ENCODE peak calls at places on chromosomes 7 and 10, in eight cellular contexts. U, K, W, G, P, S, B and H are unnamed samples.

GRCh38 chr7:147523056-147523455 is 1067.5 kb upstream of the C7orf33 start:
- DNase-seq in U (no peak), K (no peak), W (no peak), G (no peak), P (no peak), S (no peak), B (no peak), H (no peak)

GRCh38 chr7:55574062-55574717 is 1.9 kb upstream of the VOPP1 start:
- DNase-seq in U (no peak), K (no peak), W (no peak), G (no peak), P (peak; percentile 74), S (no peak), B (no peak), H (no peak)

GRCh38 chr7:33841658-33842057 is 63.7 kb upstream of the BMPER start:
- DNase-seq in U (no peak), K (no peak), W (no peak), G (no peak), P (peak; percentile 5), S (peak; percentile 20), B (no peak), H (no peak)

GRCh38 chr7:129423700-129424410 is 10.4 kb upstream of the STRIP2 start:
- DNase-seq in U (no peak), K (no peak), W (no peak), G (no peak), P (peak; percentile 38), S (no peak), B (no peak), H (no peak)

GRCh38 chr7:56686276-56686859 is 445.9 kb downstream of the ZNF479 start:
- DNase-seq in U (no peak), K (no peak), W (no peak), G (no peak), P (no peak), S (no peak), B (no peak), H (no peak)

GRCh38 chr10:48776528-48776927 is 91.9 kb downstream of the WDFY4 start:
- DNase-seq in U (no peak), K (no peak), W (no peak), G (no peak), P (no peak), S (no peak), B (peak; percentile 55), H (no peak)

GRCh38 chr7:11328309-11328708 is 354.6 kb downstream of the PHF14 start:
- DNase-seq in U (no peak), K (no peak), W (no peak), G (peak; percentile 20), P (no peak), S (no peak), B (no peak), H (no peak)

GRCh38 chr10:128063736-128064614 is 62.2 kb downstream of the MKI67 start:
- DNase-seq in U (no peak), K (no peak), W (peak; percentile 55), G (peak; percentile 30), P (no peak), S (no peak), B (no peak), H (peak; percentile 47)

GRCh38 chr7:129801882-129802281 is 150.9 kb downstream of the UBE2H start:
- DNase-seq in U (no peak), K (no peak), W (no peak), G (peak; percentile 76), P (no peak), S (no peak), B (no peak), H (no peak)

GRCh38 chr7:43815373-43815772 is 53.9 kb downstream of the MRPS24 start:
- DNase-seq in U (no peak), K (no peak), W (no peak), G (no peak), P (no peak), S (no peak), B (no peak), H (no peak)

GRCh38 chr7:28520074-28521015 is 108.0 kb downstream of the CREB5 start:
- DNase-seq in U (no peak), K (no peak), W (no peak), G (no peak), P (no peak), S (no peak), B (no peak), H (peak; percentile 54)

GRCh38 chr7:64793106-64793755 is 997 bp upstream of the ZNF138 start:
- DNase-seq in U (no peak), K (no peak), W (no peak), G (no peak), P (no peak), S (no peak), B (no peak), H (no peak)

GRCh38 chr7:35329026-35329425 is 75.1 kb upstream of the TBX20 start:
- DNase-seq in U (no peak), K (no peak), W (no peak), G (no peak), P (no peak), S (no peak), B (no peak), H (no peak)

GRCh38 chr10:116274141-116274861 is 1.3 kb upstream of the GFRA1 start:
- DNase-seq in U (no peak), K (no peak), W (peak; percentile 67), G (peak; percentile 56), P (no peak), S (no peak), B (peak; percentile 77), H (no peak)

GRCh38 chr10:24706479-24707118 is 17.1 kb downstream of the ARHGAP21 start:
- DNase-seq in U (peak; percentile 27), K (no peak), W (no peak), G (no peak), P (peak; percentile 76), S (no peak), B (no peak), H (no peak)

GRCh38 chr10:47024399-47025252 is 113.4 kb downstream of the PTPN20 start:
- DNase-seq in U (peak; percentile 66), K (peak; percentile 69), W (peak; percentile 64), G (peak; percentile 82), P (peak; percentile 45), S (no peak), B (no peak), H (peak; percentile 39)

GRCh38 chr10:66467042-66467441 is 458.8 kb upstream of the LRRTM3 start:
- DNase-seq in U (no peak), K (no peak), W (no peak), G (no peak), P (no peak), S (no peak), B (no peak), H (no peak)

GRCh38 chr10:13173619-13174018 is 12.3 kb downstream of the MCM10 start:
- DNase-seq in U (no peak), K (no peak), W (no peak), G (no peak), P (no peak), S (no peak), B (no peak), H (no peak)
- H3K36me3 ChIP-seq in U (no peaks in the 10 kb centered on the region), K (no peaks in the 10 kb centered on the region), W (no peaks in the 10 kb centered on the region), G (peaks cover 58% of the 10 kb centered on the region), P (peaks cover 2% of the 10 kb centered on the region), S (peaks cover 19% of the 10 kb centered on the region), B (no peaks in the 10 kb centered on the region), H (no peaks in the 10 kb centered on the region)

GRCh38 chr7:112080974-112081373 is 125.2 kb downstream of the DOCK4 start:
- DNase-seq in U (no peak), K (no peak), W (no peak), G (peak; percentile 42), P (peak; percentile 48), S (no peak), B (no peak), H (no peak)

GRCh38 chr7:112079122-112079521 is 127.1 kb downstream of the DOCK4 start:
- DNase-seq in U (no peak), K (no peak), W (no peak), G (no peak), P (no peak), S (no peak), B (no peak), H (no peak)

GRCh38 chr7:112079671-112080070 is 126.5 kb downstream of the DOCK4 start:
- DNase-seq in U (no peak), K (no peak), W (no peak), G (no peak), P (no peak), S (no peak), B (no peak), H (no peak)

GRCh38 chr7:112081778-112082177 is 124.4 kb downstream of the DOCK4 start:
- DNase-seq in U (no peak), K (no peak), W (no peak), G (no peak), P (no peak), S (no peak), B (no peak), H (no peak)

DNA sequence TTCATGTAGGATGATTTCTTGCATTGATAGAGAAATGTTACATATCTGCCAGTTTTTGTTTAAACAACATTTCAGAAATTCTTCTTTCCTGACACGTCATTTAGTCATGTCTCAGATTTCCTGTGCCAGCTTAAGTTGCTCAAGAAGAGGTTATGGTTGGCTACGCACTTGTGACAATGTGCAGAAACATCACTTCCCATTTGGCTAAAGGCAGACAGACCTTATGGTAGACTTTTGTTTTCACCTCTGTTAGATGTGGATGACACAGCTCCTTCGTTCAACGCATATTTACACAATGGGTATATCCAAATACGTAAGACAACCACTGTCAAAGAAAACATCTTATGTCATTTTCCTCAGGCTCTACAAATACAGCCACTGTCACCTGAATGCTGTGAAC is 125.8 kb downstream of the DOCK4 start:
- DNase-seq in U (no peak), K (no peak), W (no peak), G (no peak), P (peak; percentile 85), S (no peak), B (no peak), H (no peak)
- H3K4me3 ChIP-seq in U (no peak overlapping the region), K (no peak overlapping the region), W (no peak overlapping the region), G (no peak overlapping the region), P (no peak overlapping the region), S (no peak overlapping the region), B (no peak overlapping the region), H (no peak overlapping the region)

GRCh38 chr7:120404042-120404441 is 131.1 kb downstream of the KCND2 start:
- DNase-seq in U (no peak), K (no peak), W (no peak), G (no peak), P (no peak), S (no peak), B (no peak), H (no peak)
- TF ChIP-seq POLR2AphosphoS5 in U (no peak), K (no peak), W (no peak), G (no peak), P (no peak), S (no peak), B (no peak), H (no peak)

GRCh38 chr10:130339091-130339490 is 202.9 kb downstream of the GLRX3 start:
- DNase-seq in U (no peak), K (no peak), W (no peak), G (no peak), P (no peak), S (no peak), B (no peak), H (no peak)

GRCh38 chr10:130337305-130337640 is 201.1 kb downstream of the GLRX3 start:
- DNase-seq in U (no peak), K (no peak), W (no peak), G (no peak), P (no peak), S (no peak), B (no peak), H (no peak)

GRCh38 chr10:130338588-130339070 is 202.4 kb downstream of the GLRX3 start:
- DNase-seq in U (no peak), K (no peak), W (no peak), G (no peak), P (no peak), S (no peak), B (no peak), H (peak; percentile 2)

GRCh38 chr10:130336612-130337304 is 200.6 kb downstream of the GLRX3 start:
- DNase-seq in U (no peak), K (no peak), W (no peak), G (no peak), P (no peak), S (no peak), B (no peak), H (peak; percentile 1)

GRCh38 chr10:130337696-130338587 is 201.8 kb downstream of the GLRX3 start:
- DNase-seq in U (no peak), K (no peak), W (no peak), G (no peak), P (no peak), S (no peak), B (no peak), H (no peak)
- H3K36me3 ChIP-seq in U (no peaks in the 10 kb centered on the region), K (no peaks in the 10 kb centered on the region), W (no peaks in the 10 kb centered on the region), G (peaks cover 3% of the 10 kb centered on the region), P (no peaks in the 10 kb centered on the region), S (no peaks in the 10 kb centered on the region), B (no peaks in the 10 kb centered on the region), H (no peaks in the 10 kb centered on the region)